ENCODE peak calls at places on chromosomes 7 and 10, in ten cellular contexts. V, C, D, X, F, A, M, J, P and H are unnamed samples.
A peak's percentile ranks its signal among the peaks of the same experiment; 100 is the strongest.

GRCh38 chr7:44561962-44562621 is 11.6 kb downstream of the DDX56 start:
- DNase-seq in A (no peak), J (peak; percentile 60), D (peak; percentile 89), V (peak; percentile 60), X (no peak), F (no peak), P (peak; percentile 68), C (peak; percentile 88), M (no peak), H (peak; percentile 70)

GRCh38 chr7:70890147-70890969 is 241.6 kb upstream of the GALNT17 start:
- DNase-seq in A (no peak), J (no peak), M (no peak), V (no peak), D (no peak), X (no peak), F (no peak), P (no peak), C (no peak), H (no peak)

GRCh38 chr7:94050046-94050445 is 45.9 kb upstream of the BET1 start:
- DNase-seq in D (no peak), M (peak; percentile 48), X (no peak), P (no peak), F (no peak), V (no peak), A (no peak), J (no peak), C (no peak), H (no peak)

GRCh38 chr10:6579904-6580278 is at the start of gene PRKCQ:
- DNase-seq in D (no peak), X (no peak), C (peak; percentile 49), M (no peak), F (no peak), P (peak; percentile 27), V (no peak), J (no peak), A (no peak), H (no peak)

GRCh38 chr10:23917251-23917908 is 291.6 kb upstream of the KIAA1217 start:
- DNase-seq in D (no peak), A (no peak), J (no peak), F (no peak), X (no peak), C (no peak), M (no peak), V (no peak), P (no peak), H (no peak)

GRCh38 chr7:43636093-43636492 is 53.2 kb downstream of the STK17A start:
- DNase-seq in A (no peak), M (no peak), V (peak; percentile 65), F (peak; percentile 80), X (no peak), C (no peak), D (no peak), P (peak; percentile 71), J (no peak), H (peak; percentile 55)

GRCh38 chr10:5400843-5401242 is 3.8 kb downstream of the TUBAL3 start:
- DNase-seq in V (no peak), M (no peak), C (no peak), D (no peak), F (no peak), X (peak; percentile 33), A (no peak), P (no peak), J (no peak), H (no peak)

GRCh38 chr7:25628446-25628845 is 400.2 kb upstream of the NPVF start:
- DNase-seq in J (no peak), F (no peak), M (no peak), V (no peak), X (no peak), A (no peak), D (no peak), C (no peak), P (no peak), H (no peak)

GRCh38 chr10:72261323-72262018 is 12.3 kb upstream of the DDIT4 start:
- DNase-seq in D (peak; percentile 73), M (peak; percentile 26), X (no peak), C (peak; percentile 60), P (no peak), F (no peak), J (no peak), A (no peak), V (no peak), H (no peak)

GRCh38 chr10:85105614-85106013 is 777.2 kb downstream of the CCSER2 start:
- DNase-seq in J (peak; percentile 10), V (no peak), A (no peak), M (no peak), D (peak; percentile 23), P (no peak), C (no peak), F (peak; percentile 72), X (no peak), H (no peak)

GRCh38 chr10:98599032-98599610 is 152.4 kb upstream of the HPS1 start:
- DNase-seq in F (no peak), D (no peak), P (no peak), M (no peak), X (no peak), C (no peak), V (no peak), A (no peak), J (no peak), H (no peak)

GRCh38 chr7:27605689-27606269 is 56.9 kb downstream of the HIBADH start:
- DNase-seq in F (peak; percentile 29), M (no peak), J (peak; percentile 68), D (peak; percentile 49), P (peak; percentile 60), A (no peak), C (peak; percentile 70), V (peak; percentile 62), X (no peak), H (peak; percentile 51)

GRCh38 chr10:122303271-122304053 is 32.4 kb downstream of the BTBD16 start:
- DNase-seq in A (no peak), V (no peak), D (no peak), M (no peak), J (no peak), F (no peak), C (no peak), X (no peak), P (no peak), H (no peak)

GRCh38 chr10:120735773-120736371 is 115.3 kb upstream of the WDR11 start:
- DNase-seq in F (peak; percentile 44), X (no peak), J (no peak), V (peak; percentile 61), D (peak; percentile 19), M (no peak), A (no peak), C (peak; percentile 39), P (peak; percentile 26), H (peak; percentile 21)

GRCh38 chr10:17023386-17024298 is 106.0 kb downstream of the CUBN start:
- DNase-seq in M (no peak), J (peak; percentile 98), F (peak; percentile 97), V (peak; percentile 97), A (no peak), X (no peak), C (peak; percentile 32), D (peak; percentile 75), P (peak; percentile 97), H (peak; percentile 100)

GRCh38 chr7:77569514-77570232 is 32.6 kb downstream of the PTPN12 start:
- DNase-seq in X (no peak), V (no peak), C (no peak), A (no peak), D (no peak), P (peak; percentile 50), F (no peak), J (no peak), M (no peak), H (no peak)